ENCODE peak calls at places on chromosomes 6 and 20, in ten cellular contexts. R, L, F, E, X, N, Y, G, O and K are unnamed samples.

GRCh38 chr6:42281570-42281969 is 63.9 kb upstream of the MRPS10 start:
- DNase-seq in G (no peak), Y (no peak), F (no peak), E (no peak), L (no peak), R (no peak), N (no peak), X (no peak), O (no peak), K (peak; percentile 41)

GRCh38 chr6:148335582-148335981 is 7.1 kb upstream of the SASH1 start:
- DNase-seq in G (no peak), O (no peak), F (no peak), N (no peak), X (no peak), R (peak; percentile 23), Y (no peak), E (no peak), L (no peak), K (no peak)

GRCh38 chr6:143941852-143942627 is 66.0 kb downstream of the PLAGL1 start:
- DNase-seq in G (peak; percentile 95), X (no peak), O (peak; percentile 66), N (no peak), R (peak; percentile 56), F (peak; percentile 36), E (peak; percentile 42), Y (peak; percentile 60), L (peak; percentile 38), K (peak; percentile 50)

GRCh38 chr6:157088841-157089240 is 234.5 kb downstream of the TMEM242 start:
- DNase-seq in Y (no peak), R (no peak), E (no peak), F (no peak), N (no peak), L (no peak), X (no peak), G (no peak), O (no peak), K (no peak)

GRCh38 chr20:43379239-43379917 is 78.3 kb upstream of the SRSF6 start:
- DNase-seq in G (no peak), O (peak; percentile 97), L (no peak), X (peak; percentile 70), Y (no peak), F (no peak), R (no peak), E (no peak), N (no peak), K (no peak)

GRCh38 chr20:25353368-25353753 is 37.3 kb downstream of the ABHD12 start:
- DNase-seq in N (no peak), O (no peak), E (no peak), R (no peak), F (no peak), X (no peak), Y (no peak), L (no peak), G (no peak), K (no peak)

GRCh38 chr20:22583773-22584629 is at the start of gene FOXA2:
- DNase-seq in F (no peak), X (no peak), G (peak; percentile 94), O (no peak), N (peak; percentile 89), Y (no peak), R (peak; percentile 26), E (no peak), L (no peak), K (no peak)

GRCh38 chr6:105489213-105489525 is 86.3 kb upstream of the PREP start:
- DNase-seq in O (no peak), N (no peak), F (no peak), Y (no peak), G (no peak), R (no peak), E (no peak), L (no peak), X (no peak), K (no peak)

GRCh38 chr20:54250691-54251090 is 42.8 kb downstream of the PFDN4 start:
- DNase-seq in G (no peak), X (no peak), E (no peak), R (peak; percentile 44), L (no peak), O (peak; percentile 42), N (no peak), Y (no peak), F (no peak), K (no peak)

GRCh38 chr6:105443941-105444340 is 41.1 kb upstream of the PREP start:
- DNase-seq in Y (no peak), N (no peak), G (no peak), L (no peak), E (no peak), X (no peak), R (no peak), F (no peak), O (no peak), K (no peak)

GRCh38 chr20:45976132-45976531 is 4.1 kb upstream of the ZNF335 start:
- DNase-seq in F (no peak), L (no peak), Y (peak; percentile 13), N (no peak), E (no peak), O (no peak), R (no peak), G (peak; percentile 22), X (no peak), K (no peak)

GRCh38 chr6:46024122-46024769 is 8.6 kb upstream of the CLIC5 start:
- DNase-seq in F (no peak), Y (no peak), G (no peak), O (peak; percentile 14), L (no peak), N (no peak), X (no peak), R (no peak), E (no peak), K (no peak)

GRCh38 chr20:4726710-4727391 is 5.1 kb downstream of the PRND start:
- DNase-seq in Y (no peak), L (peak; percentile 56), F (no peak), E (no peak), X (no peak), N (no peak), O (peak; percentile 87), R (peak; percentile 38), G (no peak), K (no peak)

GRCh38 chr6:143146186-143146831 is 85.6 kb downstream of the AIG1 start:
- DNase-seq in N (no peak), R (no peak), L (no peak), O (no peak), E (no peak), Y (no peak), X (no peak), F (no peak), G (no peak), K (no peak)

GRCh38 chr6:53263915-53264314 is 84.8 kb downstream of the ELOVL5 start:
- DNase-seq in Y (no peak), G (no peak), L (no peak), X (no peak), N (no peak), R (no peak), E (no peak), O (peak; percentile 76), F (no peak), K (no peak)

GRCh38 chr6:4351857-4352669 is 216.7 kb upstream of the ECI2 start:
- DNase-seq in O (peak; percentile 94), N (no peak), R (peak; percentile 89), F (no peak), Y (peak; percentile 79), E (peak; percentile 74), L (no peak), G (peak; percentile 61), X (peak; percentile 86), K (no peak)

GRCh38 chr20:48772183-48772976 is 55.4 kb downstream of the PREX1 start:
- DNase-seq in L (no peak), G (no peak), F (peak; percentile 17), R (no peak), N (peak; percentile 73), E (peak; percentile 63), Y (peak; percentile 78), X (no peak), O (no peak), K (peak; percentile 88)

GRCh38 chr20:63544958-63545516 is 2.5 kb downstream of the SRMS start:
- DNase-seq in X (no peak), F (no peak), Y (no peak), R (peak; percentile 82), N (no peak), G (no peak), E (no peak), O (no peak), L (no peak), K (no peak)

GRCh38 chr6:123091091-123091895 is 95.3 kb downstream of the CLVS2 start:
- DNase-seq in F (no peak), L (no peak), G (no peak), N (no peak), O (peak; percentile 97), Y (peak; percentile 13), X (no peak), R (peak; percentile 84), E (no peak), K (no peak)

GRCh38 chr6:37607949-37608348 is 89.7 kb downstream of the MDGA1 start:
- DNase-seq in E (no peak), N (no peak), R (peak; percentile 18), Y (no peak), O (peak; percentile 22), G (no peak), L (no peak), F (no peak), X (no peak), K (no peak)
- TF ChIP-seq CTCF in E (peak; percentile 38), N (no peak), R (peak; percentile 27), Y (peak; percentile 26), O (peak; percentile 61), G (peak; percentile 78), L (peak; percentile 27), F (peak; percentile 44), X (peak; percentile 55), K (no peak)

GRCh38 chr6:128388380-128388779 is 132.0 kb downstream of the PTPRK start:
- DNase-seq in Y (no peak), E (no peak), L (no peak), X (no peak), G (no peak), N (no peak), O (no peak), R (no peak), F (no peak), K (no peak)
- TF ChIP-seq CTCF in Y (no peak), E (no peak), L (no peak), X (no peak), G (no peak), N (no peak), O (no peak), R (no peak), F (no peak), K (no peak)

GRCh38 chr6:13624871-13625288 is 9.7 kb downstream of the NOL7 start:
- DNase-seq in G (peak; percentile 76), E (no peak), X (no peak), R (peak; percentile 45), F (no peak), Y (no peak), L (peak; percentile 16), N (no peak), O (peak; percentile 54), K (no peak)
- TF ChIP-seq CTCF in G (peak; percentile 84), E (peak; percentile 55), X (peak; percentile 54), R (peak; percentile 44), F (peak; percentile 43), Y (peak; percentile 41), L (peak; percentile 59), N (peak; percentile 31), O (peak; percentile 66), K (peak; percentile 41)

DNA sequence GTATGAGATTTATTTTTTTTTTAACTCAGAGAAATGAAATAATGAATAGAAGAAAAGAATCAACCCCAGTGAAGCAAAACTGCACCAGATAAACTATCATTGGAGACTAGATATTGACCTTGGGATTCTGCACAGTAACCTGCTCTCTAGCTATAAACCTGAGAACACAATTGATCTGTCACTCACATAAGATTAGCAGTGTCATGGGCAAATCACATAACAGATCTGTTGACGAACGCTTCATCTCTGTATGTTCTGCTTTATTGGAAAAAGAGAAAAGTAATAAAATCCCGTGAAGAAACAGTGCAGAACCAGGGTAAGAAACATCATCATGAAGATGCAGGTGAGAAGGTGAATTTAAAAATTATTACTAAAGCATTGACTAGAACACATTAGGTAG is 52.8 kb upstream of the RGS17 start:
- DNase-seq in L (no peak), R (no peak), F (no peak), E (no peak), N (no peak), O (no peak), X (no peak), Y (no peak), G (no peak), K (no peak)
- TF ChIP-seq CTCF in L (no peak), R (no peak), F (no peak), E (no peak), N (no peak), O (no peak), X (no peak), Y (no peak), G (no peak), K (no peak)